ENCODE peak calls at places on chromosomes 2 and 18, in nine cellular contexts. O is GM13976, F is GM13977, S is H9, M is psoas muscle, D is PC-3, L is NB4, X is WTC11, G is choroid plexus epithelial cell. P is an unnamed sample.

GRCh38 chr18:8319798-8320477 is 289.3 kb upstream of the RAB12 start:
- DNase-seq in O (no peak), F (no peak), S (no peak), M (no peak), D (peak), L (no peak), X (no peak), G (no peak), P (peak)

GRCh38 chr2:24359701-24360049 is 661 bp downstream of the ITSN2 start:
- DNase-seq in O (no peak), F (no peak), S (peak), M (peak), D (peak), L (peak), X (no peak), G (peak), P (no peak)

GRCh38 chr2:237692601-237693079 is 65.3 kb downstream of the LRRFIP1 start:
- DNase-seq in O (no peak), F (no peak), S (peak), M (no peak), D (peak), L (peak), X (no peak), G (no peak), P (peak)

GRCh38 chr2:30208453-30208852 is 22.9 kb upstream of the LBH start:
- DNase-seq in O (peak), F (peak), S (peak), M (peak), D (peak), L (peak), X (peak), G (peak), P (peak)

GRCh38 chr2:85356186-85356585 is 1.6 kb downstream of the ELMOD3 start:
- DNase-seq in O (no peak), F (no peak), S (no peak), M (no peak), D (no peak), L (no peak), X (no peak), G (no peak), P (no peak)

GRCh38 chr18:7760967-7761946 is 194.1 kb downstream of the PTPRM start:
- DNase-seq in O (no peak), F (no peak), S (no peak), M (no peak), D (no peak), L (no peak), X (no peak), G (peak), P (peak)

GRCh38 chr2:62475172-62476011 is 30.6 kb downstream of the TMEM17 start:
- DNase-seq in O (no peak), F (no peak), S (no peak), M (no peak), D (no peak), L (no peak), X (no peak), G (no peak), P (peak)

GRCh38 chr2:177568893-177569292 is 176.3 kb downstream of the AGPS start:
- DNase-seq in O (no peak), F (no peak), S (no peak), M (no peak), D (no peak), L (no peak), X (no peak), G (no peak), P (no peak)

GRCh38 chr2:100213595-100213994 is 71.2 kb upstream of the AFF3 start:
- DNase-seq in O (no peak), F (no peak), S (no peak), M (no peak), D (no peak), L (no peak), X (no peak), G (no peak), P (no peak)

GRCh38 chr2:206378835-206379234 is 64.5 kb upstream of the ADAM23 start:
- DNase-seq in O (no peak), F (no peak), S (no peak), M (no peak), D (peak), L (no peak), X (no peak), G (peak), P (peak)

GRCh38 chr2:203840816-203841215 is 26.8 kb upstream of the CTLA4 start:
- DNase-seq in O (no peak), F (no peak), S (no peak), M (no peak), D (no peak), L (no peak), X (no peak), G (no peak), P (no peak)
- TF ChIP-seq CTCF in O (no peak), F (no peak), S (no peak), M (no peak), D (no peak), L (no peak), X (no peak), G (no peak), P (no peak)

GRCh38 chr2:128639693-128640092 is 321.0 kb upstream of the HS6ST1 start:
- DNase-seq in O (no peak), F (no peak), S (peak), M (no peak), D (no peak), L (peak), X (no peak), G (no peak), P (no peak)
- TF ChIP-seq CTCF in O (no peak), F (no peak), S (peak), M (no peak), D (no peak), L (peak), X (no peak), G (no peak), P (no peak)

GRCh38 chr2:224749136-224749535 is 33.0 kb upstream of the CCDC195 start:
- DNase-seq in O (no peak), F (no peak), S (no peak), M (no peak), D (peak), L (no peak), X (no peak), G (no peak), P (no peak)
- TF ChIP-seq CTCF in O (no peak), F (no peak), S (peak), M (no peak), D (peak), L (no peak), X (no peak), G (no peak), P (peak)

GRCh38 chr18:47549141-47549540 is 297.7 kb upstream of the SKOR2 start:
- DNase-seq in O (no peak), F (no peak), S (no peak), M (no peak), D (no peak), L (no peak), X (no peak), G (no peak), P (no peak)

GRCh38 chr18:47550611-47551010 is 299.2 kb upstream of the SKOR2 start:
- DNase-seq in O (no peak), F (no peak), S (no peak), M (no peak), D (no peak), L (no peak), X (no peak), G (no peak), P (no peak)

GRCh38 chr18:47547539-47548202 is 296.2 kb upstream of the SKOR2 start:
- DNase-seq in O (no peak), F (no peak), S (no peak), M (no peak), D (no peak), L (no peak), X (no peak), G (no peak), P (no peak)

GRCh38 chr18:47545613-47546012 is 294.2 kb upstream of the SKOR2 start:
- DNase-seq in O (no peak), F (no peak), S (peak), M (no peak), D (no peak), L (no peak), X (peak), G (no peak), P (no peak)
- TF ChIP-seq CTCF in O (no peak), F (no peak), S (peak), M (no peak), D (no peak), L (no peak), X (no peak), G (no peak), P (no peak)

P was measured in cardiac fibroblast.